ENCODE peak calls at places on chromosomes 11 and 22, in ten cellular contexts. E, R, A, B, Y, U, K, G, H and I are unnamed samples.
A peak's percentile ranks its signal among the peaks of the same experiment; 100 is the strongest.

GRCh38 chr11:33379931-33380330 is 122.8 kb downstream of the HIPK3 start:
- DNase-seq in E (no peak), R (no peak), A (no peak), B (no peak), Y (no peak), U (no peak), K (no peak), G (no peak), H (no peak), I (no peak)

GRCh38 chr11:47431356-47432083 is 5.3 kb upstream of the PSMC3 start:
- DNase-seq in E (no peak), R (no peak), A (no peak), B (no peak), Y (no peak), U (no peak), K (no peak), G (no peak), H (no peak), I (no peak)

GRCh38 chr11:106457727-106458126 is 380.3 kb downstream of the AASDHPPT start:
- DNase-seq in E (peak; percentile 46), R (no peak), A (no peak), B (no peak), Y (no peak), U (no peak), K (no peak), G (no peak), H (peak; percentile 53), I (no peak)

GRCh38 chr11:111718436-111719325 is 47.5 kb downstream of the PPP2R1B start:
- DNase-seq in E (peak; percentile 87), R (no peak), A (no peak), B (no peak), Y (no peak), U (no peak), K (no peak), G (no peak), H (no peak), I (no peak)

GRCh38 chr11:57172031-57172430 is 9.7 kb upstream of the LRRC55 start:
- DNase-seq in E (no peak), R (no peak), A (no peak), B (no peak), Y (no peak), U (no peak), K (no peak), G (no peak), H (no peak), I (no peak)

GRCh38 chr11:46248270-46249102 is 29.0 kb upstream of the CREB3L1 start:
- DNase-seq in E (peak; percentile 99), R (no peak), A (no peak), B (peak; percentile 83), Y (no peak), U (no peak), K (no peak), G (no peak), H (peak; percentile 94), I (no peak)

GRCh38 chr11:46237248-46238077 is 40.0 kb upstream of the CREB3L1 start:
- DNase-seq in E (peak; percentile 93), R (no peak), A (peak; percentile 58), B (peak; percentile 88), Y (no peak), U (peak; percentile 75), K (peak; percentile 79), G (peak; percentile 59), H (peak; percentile 93), I (peak; percentile 42)

GRCh38 chr11:46389450-46390330 is 1.9 kb downstream of the CHRM4 start:
- DNase-seq in E (peak; percentile 70), R (no peak), A (peak; percentile 83), B (peak; percentile 89), Y (peak; percentile 58), U (peak; percentile 94), K (peak; percentile 77), G (peak; percentile 80), H (no peak), I (no peak)

GRCh38 chr11:70731670-70732492 is 333.6 kb downstream of the CTTN start:
- DNase-seq in E (no peak), R (no peak), A (no peak), B (no peak), Y (no peak), U (no peak), K (no peak), G (no peak), H (no peak), I (no peak)

GRCh38 chr11:86699036-86699791 is 26.8 kb upstream of the ME3 start:
- DNase-seq in E (no peak), R (no peak), A (no peak), B (no peak), Y (no peak), U (no peak), K (no peak), G (no peak), H (no peak), I (no peak)

GRCh38 chr11:107457205-107457557 is 444 bp downstream of the CWF19L2 start:
- DNase-seq in E (no peak), R (peak; percentile 0), A (peak; percentile 32), B (no peak), Y (no peak), U (peak; percentile 13), K (no peak), G (no peak), H (peak; percentile 3), I (no peak)

GRCh38 chr11:11661356-11662040 is 39.7 kb upstream of the GALNT18 start:
- DNase-seq in E (no peak), R (no peak), A (no peak), B (peak; percentile 74), Y (no peak), U (no peak), K (no peak), G (no peak), H (no peak), I (no peak)

GRCh38 chr11:9205596-9205995 is 59.6 kb downstream of the DENND5A start:
- DNase-seq in E (no peak), R (no peak), A (no peak), B (no peak), Y (no peak), U (no peak), K (no peak), G (no peak), H (no peak), I (no peak)

GRCh38 chr11:108220721-108221346 is 1.6 kb downstream of the NPAT start:
- DNase-seq in E (peak; percentile 14), R (no peak), A (no peak), B (no peak), Y (no peak), U (no peak), K (no peak), G (no peak), H (no peak), I (no peak)

GRCh38 chr11:68527585-68527984 is 67.0 kb downstream of the PPP6R3 start:
- DNase-seq in E (no peak), R (no peak), A (no peak), B (no peak), Y (no peak), U (no peak), K (no peak), G (no peak), H (no peak), I (no peak)

GRCh38 chr11:64367931-64368672 is 9.1 kb downstream of the RPS6KA4 start:
- DNase-seq in E (no peak), R (no peak), A (no peak), B (no peak), Y (no peak), U (no peak), K (no peak), G (no peak), H (no peak), I (no peak)

GRCh38 chr11:121610706-121611105 is 157.9 kb upstream of the SORL1-AS1 start:
- DNase-seq in E (no peak), R (no peak), A (no peak), B (no peak), Y (no peak), U (no peak), K (no peak), G (no peak), H (no peak), I (no peak)

GRCh38 chr22:46576556-46577351 is 39.3 kb upstream of the CELSR1 start:
- DNase-seq in E (peak; percentile 56), R (peak; percentile 42), A (peak; percentile 82), B (no peak), Y (no peak), U (peak; percentile 94), K (peak; percentile 19), G (peak; percentile 68), H (no peak), I (no peak)

GRCh38 chr22:23715811-23716355 is 25.1 kb downstream of the RGL4 start:
- DNase-seq in E (no peak), R (no peak), A (no peak), B (no peak), Y (no peak), U (no peak), K (no peak), G (no peak), H (no peak), I (no peak)

GRCh38 chr22:46201059-46201757 is 48.9 kb downstream of the CDPF1 start:
- DNase-seq in E (no peak), R (no peak), A (no peak), B (peak; percentile 72), Y (peak; percentile 52), U (no peak), K (no peak), G (no peak), H (no peak), I (no peak)

GRCh38 chr11:10139656-10140055 is 154.4 kb downstream of the SBF2 start:
- DNase-seq in E (peak; percentile 93), R (no peak), A (no peak), B (no peak), Y (no peak), U (no peak), K (no peak), G (no peak), H (peak; percentile 78), I (no peak)

GRCh38 chr11:538431-539051 is 1.2 kb downstream of the LRRC56 start:
- DNase-seq in E (no peak), R (no peak), A (no peak), B (no peak), Y (no peak), U (no peak), K (no peak), G (no peak), H (no peak), I (no peak)

GRCh38 chr22:22210375-22210774 is 34.2 kb upstream of the VPREB1 start:
- DNase-seq in E (peak; percentile 41), R (no peak), A (no peak), B (no peak), Y (no peak), U (peak; percentile 80), K (no peak), G (peak; percentile 59), H (peak; percentile 56), I (no peak)

GRCh38 chr11:46200537-46201281 is 76.8 kb upstream of the CREB3L1 start:
- DNase-seq in E (peak; percentile 42), R (no peak), A (no peak), B (no peak), Y (no peak), U (no peak), K (no peak), G (no peak), H (peak; percentile 16), I (no peak)

GRCh38 chr11:36092314-36093030 is 148.6 kb downstream of the LDLRAD3 start:
- DNase-seq in E (no peak), R (no peak), A (no peak), B (peak; percentile 91), Y (no peak), U (no peak), K (no peak), G (no peak), H (no peak), I (no peak)

GRCh38 chr11:28343304-28344233 is 235.4 kb downstream of the METTL15 start:
- DNase-seq in E (peak; percentile 88), R (no peak), A (no peak), B (peak; percentile 8), Y (no peak), U (no peak), K (no peak), G (no peak), H (peak; percentile 13), I (no peak)